ENCODE peak calls at places on chromosomes 16 and 17, in seven cellular contexts. X is Caco-2, N is AG10803, D is foreskin fibroblast, F is spleen, G is MM.1S, A is AG04450. V is an unnamed sample.
A peak's percentile ranks its signal among the peaks of the same experiment; 100 is the strongest.

GRCh38 chr16:35102780-35103403 is 1643.5 kb downstream of the TP53TG3F start:
- DNase-seq in X (no peak), N (no peak), D (no peak), F (no peak), G (no peak), A (no peak), V (no peak)

GRCh38 chr17:7852919-7853692 is 1.8 kb upstream of the TMEM88 start:
- DNase-seq in X (no peak), N (no peak), D (no peak), F (peak; percentile 85), G (no peak), A (no peak), V (no peak)

GRCh38 chr16:83862661-83863060 is 36.3 kb upstream of the MLYCD start:
- DNase-seq in X (no peak), N (no peak), D (no peak), F (no peak), G (no peak), A (no peak), V (no peak)

GRCh38 chr17:28247671-28248556 is 71.1 kb upstream of the TMEM97 start:
- DNase-seq in X (peak; percentile 66), N (no peak), D (no peak), F (no peak), G (no peak), A (no peak), V (no peak)

GRCh38 chr17:29862127-29862526 is 67.9 kb downstream of the SSH2 start:
- DNase-seq in X (no peak), N (no peak), D (no peak), F (no peak), G (no peak), A (no peak), V (no peak)

GRCh38 chr17:36503456-36504155 is 17.1 kb downstream of the ZNHIT3 start:
- DNase-seq in X (peak; percentile 14), N (no peak), D (no peak), F (no peak), G (no peak), A (no peak), V (no peak)

GRCh38 chr16:56262879-56263245 is 71.6 kb downstream of the GNAO1 start:
- DNase-seq in X (no peak), N (no peak), D (no peak), F (no peak), G (no peak), A (no peak), V (no peak)

GRCh38 chr17:72120878-72121163 is at the start of gene SOX9:
- DNase-seq in X (peak; percentile 96), N (peak; percentile 94), D (peak; percentile 94), F (no peak), G (peak; percentile 79), A (peak; percentile 87), V (peak; percentile 97)

GRCh38 chr17:47286198-47286914 is 32.7 kb downstream of the ITGB3 start:
- DNase-seq in X (no peak), N (peak; percentile 52), D (no peak), F (no peak), G (no peak), A (no peak), V (peak; percentile 59)

GRCh38 chr17:29008591-29008990 is 2.8 kb upstream of the SEZ6 start:
- DNase-seq in X (no peak), N (no peak), D (no peak), F (no peak), G (no peak), A (no peak), V (no peak)

GRCh38 chr16:70151941-70152509 is 21.6 kb upstream of the CLEC18C start:
- DNase-seq in X (no peak), N (no peak), D (no peak), F (peak; percentile 41), G (no peak), A (no peak), V (no peak)

GRCh38 chr16:8026450-8026849 is 563.9 kb downstream of the TMEM114 start:
- DNase-seq in X (peak; percentile 30), N (no peak), D (no peak), F (no peak), G (peak; percentile 25), A (no peak), V (no peak)

GRCh38 chr17:27326051-27326450 is 32.1 kb downstream of the WSB1 start:
- DNase-seq in X (no peak), N (no peak), D (no peak), F (no peak), G (no peak), A (no peak), V (no peak)

GRCh38 chr16:11303405-11304138 is 22.4 kb upstream of the PRM1 start:
- DNase-seq in X (no peak), N (no peak), D (no peak), F (no peak), G (no peak), A (no peak), V (no peak)

GRCh38 chr16:49010879-49011278 is 270.8 kb downstream of the CBLN1 start:
- DNase-seq in X (no peak), N (no peak), D (no peak), F (no peak), G (no peak), A (no peak), V (no peak)

GRCh38 chr17:76102944-76103273 is 678 bp downstream of the EXOC7 start:
- DNase-seq in X (no peak), N (no peak), D (no peak), F (no peak), G (no peak), A (no peak), V (no peak)

GRCh38 chr17:29590261-29590978 is 972 bp upstream of the GIT1 start:
- DNase-seq in X (no peak), N (peak; percentile 49), D (no peak), F (peak; percentile 82), G (no peak), A (no peak), V (peak; percentile 53)

GRCh38 chr17:58028591-58028990 is 21.5 kb upstream of the SRSF1 start:
- DNase-seq in X (no peak), N (no peak), D (no peak), F (no peak), G (no peak), A (no peak), V (no peak)

GRCh38 chr17:62643496-62643895 is 16.0 kb downstream of the MRC2 start:
- DNase-seq in X (no peak), N (no peak), D (no peak), F (no peak), G (no peak), A (no peak), V (no peak)

DNA sequence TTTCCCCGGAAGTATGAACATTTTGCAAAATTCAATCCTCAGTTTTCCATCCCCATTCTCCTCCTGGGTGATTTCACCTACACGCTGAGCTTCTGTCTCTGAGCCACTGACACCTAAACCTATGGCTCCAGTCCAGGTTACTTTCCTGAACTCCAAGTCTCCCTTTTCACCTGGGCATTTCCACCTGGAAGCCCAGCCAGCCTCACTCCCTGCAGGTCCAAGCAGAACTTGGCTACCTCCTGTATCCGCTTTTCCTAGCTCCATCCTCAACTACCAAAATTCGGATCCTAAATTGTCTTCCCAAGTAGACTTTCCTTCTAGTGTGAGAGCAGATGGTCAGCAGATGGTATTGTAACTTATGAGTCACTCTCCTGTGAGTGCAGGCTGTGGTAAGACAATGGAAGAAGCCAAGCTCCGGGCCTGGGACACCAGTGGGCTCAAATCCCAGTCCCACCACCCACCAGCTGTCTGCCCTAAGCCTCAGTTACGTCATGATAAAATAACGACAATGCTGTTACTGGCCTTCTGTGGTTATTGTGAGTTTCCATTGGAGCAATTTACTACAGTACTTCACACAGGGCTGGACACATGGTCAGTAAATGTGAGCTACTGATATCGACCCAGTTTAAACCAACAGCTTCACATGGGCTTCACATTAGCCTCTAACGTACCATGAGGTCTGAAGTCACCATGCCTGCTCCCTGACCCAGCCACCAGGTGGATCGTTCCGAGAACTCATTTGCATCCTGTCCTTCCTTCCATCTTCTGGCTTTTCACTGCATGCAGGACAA is 33.3 kb downstream of the PECAM1 start:
- DNase-seq in X (no peak), N (peak; percentile 100), D (peak; percentile 99), F (no peak), G (no peak), A (peak; percentile 93), V (no peak)
- TF ChIP-seq CTCF in X (no peak), N (no peak), D (no peak), F (no peak), G (no peak), A (peak; percentile 6), V (no peak)

DNA sequence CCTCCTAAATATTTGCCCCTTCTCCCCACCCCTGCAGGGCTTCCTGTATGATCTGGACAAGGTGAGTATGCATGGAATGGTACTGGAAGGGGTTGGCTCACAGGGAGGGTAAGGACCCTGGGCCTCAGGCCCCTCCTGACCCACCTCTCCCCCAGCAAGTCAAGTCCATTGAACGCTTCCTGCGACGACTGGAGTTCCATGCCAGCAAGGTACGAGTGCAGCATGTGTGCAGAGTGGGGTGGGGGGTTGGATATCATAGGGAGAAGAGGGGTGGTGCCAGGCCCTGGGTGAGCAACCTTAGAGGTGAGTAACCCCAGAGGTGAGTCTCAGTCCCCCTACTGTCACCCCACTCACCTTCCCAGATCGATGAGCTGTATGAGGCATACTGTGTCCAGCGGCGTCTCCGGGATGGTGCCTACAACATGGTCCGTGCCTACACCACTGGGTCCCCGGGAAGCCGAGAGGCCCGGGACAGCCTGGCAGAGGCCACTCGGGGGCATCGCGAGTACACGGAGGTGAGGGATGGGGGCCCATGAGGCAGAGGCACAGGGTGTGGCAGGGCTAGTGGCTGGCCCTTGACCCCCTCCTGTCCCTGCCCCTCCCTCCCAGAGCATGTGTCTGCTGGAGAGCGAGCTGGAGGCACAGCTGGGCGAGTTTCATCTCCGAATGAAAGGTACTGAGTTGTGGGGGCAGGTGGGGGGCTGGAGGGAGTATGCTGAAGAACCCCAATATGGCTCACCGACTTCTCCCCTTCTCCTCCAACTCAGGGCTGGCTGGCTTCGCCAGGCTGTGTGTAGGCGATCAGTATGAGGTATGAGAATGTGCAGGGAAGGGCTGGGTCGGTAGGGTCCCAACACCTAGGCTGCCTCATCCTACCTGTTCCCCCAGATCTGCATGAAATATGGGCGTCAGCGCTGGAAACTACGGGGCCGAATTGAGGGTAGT is 11.3 kb downstream of the RIPOR1 start:
- DNase-seq in X (no peak), N (no peak), D (no peak), F (no peak), G (no peak), A (no peak), V (no peak)
- H3K4me3 ChIP-seq in X (no peak overlapping the region), N (no peak overlapping the region), D (no peak overlapping the region), F (peak overlapping the region; percentile 72), G (no peak overlapping the region), A (no peak overlapping the region), V (no peak overlapping the region)

GRCh38 chr16:16183562-16183961 is 39.7 kb downstream of the ABCC6 start:
- DNase-seq in X (no peak), N (no peak), D (no peak), F (no peak), G (no peak), A (no peak), V (no peak)
- TF ChIP-seq CTCF in X (no peak), N (peak; percentile 9), D (no peak), F (no peak), G (peak; percentile 36), A (peak; percentile 11), V (no peak)

DNA sequence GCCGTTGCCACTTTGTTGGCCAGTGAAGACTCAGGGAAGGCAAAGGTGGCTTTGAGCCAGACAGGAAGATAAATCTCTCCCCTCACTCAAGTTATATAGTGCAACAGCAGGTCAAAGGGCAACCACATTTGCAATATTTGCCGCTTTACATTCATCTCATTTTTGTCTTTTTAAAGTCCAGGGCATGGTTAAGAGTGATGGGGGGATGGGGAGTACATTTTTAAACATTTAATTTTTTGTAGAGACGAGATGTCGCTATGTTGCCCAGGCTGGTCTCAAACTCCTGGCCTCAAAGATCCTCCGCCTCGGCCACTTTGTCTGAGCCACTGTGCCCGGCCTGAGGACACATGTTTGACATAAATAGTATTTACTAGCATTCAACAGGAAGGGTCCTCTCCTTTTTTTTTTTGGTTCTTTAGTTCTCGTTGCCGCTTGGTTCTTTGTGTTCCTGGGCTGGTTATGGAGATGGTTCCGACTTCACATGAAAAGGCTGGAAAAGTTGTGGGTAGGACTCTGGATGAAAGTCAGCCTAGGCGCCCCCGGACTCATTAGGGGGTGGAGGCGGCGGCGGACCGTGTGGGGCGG is 95.7 kb downstream of the RAB11FIP4 start:
- DNase-seq in X (no peak), N (no peak), D (no peak), F (no peak), G (no peak), A (no peak), V (no peak)
- H3K4me3 ChIP-seq in X (peak overlapping the region; percentile 55), N (no peak overlapping the region), D (no peak overlapping the region), F (peak overlapping the region; percentile 69), G (peak overlapping the region; percentile 69), A (peak overlapping the region; percentile 38), V (no peak overlapping the region)

V was measured in astrocyte of the spinal cord.